ENCODE peak calls at places on chromosome 7, in six cellular contexts. T is A549, O is H9, X is ascending aorta, I is cardiac muscle cell, A is pancreas. D is an unnamed sample.

GRCh38 chr7:47330026-47330425 is 251.9 kb downstream of the TNS3 start:
- DNase-seq in I (no peak), X (no peak), A (no peak), O (no peak), T (no peak), D (no peak)

GRCh38 chr7:29194594-29195417 is at the start of gene CHN2:
- DNase-seq in I (peak; percentile 73), A (peak; percentile 79), X (no peak), O (peak; percentile 67), T (no peak), D (peak; percentile 21)

GRCh38 chr7:38975944-38976392 is 1.7 kb upstream of the POU6F2 start:
- DNase-seq in I (peak; percentile 42), T (no peak), X (no peak), A (no peak), O (peak; percentile 76), D (no peak)

GRCh38 chr7:44375236-44375699 is 49.9 kb upstream of the CAMK2B start:
- DNase-seq in A (no peak), T (peak; percentile 20), X (no peak), I (peak; percentile 60), O (peak; percentile 70), D (no peak)

GRCh38 chr7:26603631-26604030 is 260.8 kb downstream of the SKAP2 start:
- DNase-seq in I (no peak), A (no peak), O (peak; percentile 70), X (no peak), T (peak; percentile 17), D (no peak)

GRCh38 chr7:126493801-126494200 is 758.9 kb downstream of the GRM8 start:
- DNase-seq in T (no peak), A (no peak), X (no peak), O (no peak), I (no peak), D (no peak)

GRCh38 chr7:40299097-40299496 is 164.3 kb downstream of the SUGCT start:
- DNase-seq in A (no peak), O (peak; percentile 28), X (no peak), T (no peak), I (no peak), D (no peak)

GRCh38 chr7:13016633-13017324 is 329.3 kb downstream of the ARL4A start:
- DNase-seq in O (no peak), X (no peak), I (no peak), A (no peak), T (peak; percentile 48), D (no peak)

GRCh38 chr7:98548981-98549380 is 68.1 kb upstream of the NPTX2 start:
- DNase-seq in I (no peak), O (no peak), T (no peak), A (no peak), X (no peak), D (no peak)

GRCh38 chr7:157961731-157962457 is 625.1 kb downstream of the DNAJB6 start:
- DNase-seq in O (peak; percentile 32), A (no peak), X (no peak), I (no peak), T (no peak), D (no peak)

GRCh38 chr7:44634187-44634838 is 27.9 kb downstream of the OGDH start:
- DNase-seq in X (no peak), T (no peak), O (no peak), I (no peak), A (peak; percentile 37), D (no peak)

DNA sequence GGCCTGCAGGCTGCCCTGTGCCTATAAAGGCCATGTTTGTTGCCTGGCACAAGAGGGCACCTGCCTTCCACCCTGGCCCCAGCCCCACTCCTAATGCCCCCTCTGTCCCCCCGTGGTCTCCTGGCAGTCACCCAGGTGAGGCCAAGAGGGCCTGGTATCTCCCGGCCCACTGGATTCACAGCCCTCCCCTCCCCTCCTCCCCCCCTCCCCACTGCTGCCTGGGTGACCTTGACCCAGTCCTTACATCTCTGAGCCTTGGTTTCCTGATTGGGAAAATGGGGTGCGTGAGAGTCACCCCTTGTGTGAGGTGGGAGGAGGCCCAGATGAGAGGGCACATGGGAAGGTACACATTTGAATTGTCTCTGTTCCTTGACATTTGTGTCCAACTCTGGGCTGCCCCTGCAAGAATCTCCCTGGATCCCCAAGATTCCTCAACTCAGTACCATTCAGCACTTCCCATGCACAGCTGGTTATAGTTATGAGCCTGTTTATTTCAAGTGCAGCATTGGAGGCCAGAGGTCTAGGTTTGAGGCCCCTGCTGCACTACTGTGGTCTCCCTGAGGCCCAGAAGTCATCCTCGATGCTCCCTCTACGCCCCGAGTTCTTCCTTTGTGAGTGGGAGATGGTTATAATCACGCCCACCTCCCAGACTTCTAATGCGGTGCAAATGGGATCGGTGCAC is 58.9 kb downstream of the TMEM270 start:
- DNase-seq in I (no peak), O (no peak), A (no peak), T (no peak), X (no peak), D (no peak)
- H3K27ac ChIP-seq in I (no peak overlapping the region), O (no peak overlapping the region), A (no peak overlapping the region), T (no peak overlapping the region), X (no peak overlapping the region), D (no peak overlapping the region)

GRCh38 chr7:2761801-2762497 is 73.9 kb downstream of the AMZ1 start:
- DNase-seq in A (no peak), X (no peak), I (no peak), O (no peak), T (no peak), D (no peak)
- H3K27ac ChIP-seq in A (peak overlapping the region; percentile 66), X (peak overlapping the region; percentile 64), I (no peak overlapping the region), O (no peak overlapping the region), T (no peak overlapping the region), D (peak overlapping the region; percentile 43)

GRCh38 chr7:112587504-112587903 is 106.7 kb downstream of the LSMEM1 start:
- DNase-seq in I (no peak), X (no peak), O (no peak), A (no peak), T (no peak), D (no peak)
- H3K27ac ChIP-seq in I (no peak overlapping the region), X (no peak overlapping the region), O (no peak overlapping the region), A (no peak overlapping the region), T (no peak overlapping the region), D (no peak overlapping the region)

DNA sequence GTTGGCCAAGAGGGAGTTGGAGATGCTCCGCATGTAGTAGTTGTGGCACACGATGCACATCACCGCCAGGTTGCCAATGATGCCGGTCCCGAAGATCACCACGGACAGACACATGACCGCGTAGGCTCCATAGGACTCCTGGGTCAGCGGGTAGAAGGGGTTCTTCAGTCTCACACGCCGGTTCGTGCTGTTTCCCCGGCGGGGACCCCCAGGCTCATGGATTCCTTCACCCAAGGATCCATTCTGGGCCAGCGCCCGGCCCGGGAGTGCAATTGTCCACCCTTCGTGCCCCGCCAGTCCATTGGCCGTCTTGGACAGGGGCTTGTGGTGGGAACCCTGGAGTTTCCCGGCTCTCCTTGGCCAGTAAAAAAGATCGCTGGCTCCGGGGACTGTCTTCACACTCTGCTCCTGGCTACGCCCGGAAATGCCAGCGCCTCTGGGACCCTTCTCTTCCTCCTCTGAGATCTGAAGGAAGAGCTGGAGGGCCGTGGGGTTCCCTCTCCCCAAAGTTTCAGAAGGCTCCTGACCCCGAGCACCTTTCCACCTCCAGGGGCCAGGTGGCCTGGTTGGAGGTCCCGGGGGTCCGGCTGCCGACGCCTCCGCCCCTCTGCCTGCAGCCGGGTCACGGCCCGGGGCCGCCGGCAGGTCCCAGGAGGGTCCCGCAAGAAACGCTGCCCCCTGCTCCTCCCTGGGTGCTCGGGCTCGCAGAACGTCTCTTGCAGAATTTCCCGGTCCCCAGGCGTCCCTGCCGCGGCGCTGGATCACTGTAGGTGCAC is 1.3 kb downstream of the GPR37 start:
- DNase-seq in T (no peak), A (no peak), O (no peak), X (no peak), I (peak; percentile 5), D (no peak)
- H3K27ac ChIP-seq in T (no peak overlapping the region), A (no peak overlapping the region), O (no peak overlapping the region), X (no peak overlapping the region), I (no peak overlapping the region), D (no peak overlapping the region)

GRCh38 chr7:2955177-2955768 is 88.4 kb downstream of the CARD11 start:
- DNase-seq in O (no peak), I (no peak), A (no peak), T (no peak), X (no peak), D (no peak)
- H3K27ac ChIP-seq in O (no peak overlapping the region), I (no peak overlapping the region), A (no peak overlapping the region), T (peak overlapping the region; percentile 74), X (no peak overlapping the region), D (no peak overlapping the region)

DNA sequence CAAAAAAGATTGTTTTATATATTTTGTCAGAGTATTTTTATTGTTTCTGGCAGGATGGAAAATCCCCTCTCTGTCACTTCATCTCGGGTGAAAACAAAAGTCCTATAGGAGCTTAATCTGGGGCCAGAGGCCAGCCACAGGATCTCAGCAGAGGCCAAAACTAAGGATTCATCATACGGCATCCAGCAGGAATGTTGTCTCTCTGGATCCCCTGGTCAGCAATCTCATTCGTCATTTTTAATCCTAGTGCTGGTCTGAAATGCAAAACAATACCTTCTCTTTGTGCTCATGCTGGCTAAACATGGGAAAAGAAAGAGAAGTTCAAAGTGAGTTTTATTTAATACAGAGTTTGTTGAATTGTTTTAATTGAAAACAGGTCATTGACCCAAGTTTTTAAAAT is 482.5 kb upstream of the AUTS2 start:
- DNase-seq in A (no peak), I (no peak), X (no peak), O (no peak), T (no peak), D (no peak)
- H3K27ac ChIP-seq in A (no peak overlapping the region), I (no peak overlapping the region), X (no peak overlapping the region), O (no peak overlapping the region), T (no peak overlapping the region), D (no peak overlapping the region)

GRCh38 chr7:93025389-93025788 is 92.4 kb downstream of the SAMD9 start:
- DNase-seq in T (no peak), I (no peak), X (no peak), A (no peak), O (no peak), D (no peak)

GRCh38 chr7:93018666-93019065 is 99.1 kb downstream of the SAMD9 start:
- DNase-seq in X (no peak), T (no peak), I (no peak), A (no peak), O (no peak), D (no peak)

GRCh38 chr7:93026425-93026824 is 91.4 kb downstream of the SAMD9 start:
- DNase-seq in T (no peak), O (no peak), X (no peak), I (no peak), A (no peak), D (no peak)

GRCh38 chr7:93016681-93017349 is 101.0 kb downstream of the SAMD9 start:
- DNase-seq in A (no peak), O (no peak), I (no peak), T (no peak), X (no peak), D (no peak)

DNA sequence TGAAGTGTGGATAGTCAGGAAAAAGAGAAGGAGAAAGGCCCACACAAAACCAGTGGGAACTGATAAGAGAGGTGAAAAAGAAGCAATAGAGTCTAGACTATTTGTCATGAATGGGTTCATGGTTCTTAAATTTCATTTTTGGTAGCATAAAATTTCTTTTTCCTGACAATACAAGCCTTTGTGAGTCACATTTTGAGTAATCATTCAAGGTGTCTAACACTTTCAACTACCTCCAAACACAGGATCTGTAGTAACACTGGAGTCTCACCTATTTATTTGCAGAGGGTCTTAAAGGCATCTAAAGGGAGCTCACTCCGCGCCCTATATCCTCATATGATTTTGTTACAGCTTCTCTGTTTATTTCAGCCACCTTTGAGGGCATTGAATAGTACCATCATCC is 96.0 kb downstream of the SAMD9 start:
- DNase-seq in I (no peak), O (no peak), T (no peak), A (no peak), X (no peak), D (no peak)
- H3K27ac ChIP-seq in I (no peak overlapping the region), O (no peak overlapping the region), T (no peak overlapping the region), A (no peak overlapping the region), X (no peak overlapping the region), D (no peak overlapping the region)

D was measured in tibial nerve.